ENCODE peak calls at places on chromosome 12, in seven cellular contexts. T is H9, V is mesendoderm, Z is neuronal stem cell, Q is mesenchymal stem cell, S is H1, P is trophoblast cell. K is an unnamed sample.

GRCh38 chr12:197347-197746 is 16.6 kb downstream of the SLC6A12 start:
- DNase-seq in T (no peak), V (no peak), Z (no peak), Q (no peak), S (no peak), P (no peak), K (no peak)

GRCh38 chr12:43277630-43278267 is 274.3 kb downstream of the ADAMTS20 start:
- DNase-seq in T (no peak), V (peak; percentile 42), Z (no peak), Q (peak; percentile 68), S (no peak), P (no peak), K (peak; percentile 84)

GRCh38 chr12:89770391-89770790 is 61.8 kb upstream of the ATP2B1 start:
- DNase-seq in T (no peak), V (peak; percentile 44), Z (no peak), Q (peak; percentile 3), S (no peak), P (peak; percentile 82), K (no peak)

GRCh38 chr12:109532721-109533486 is 40.4 kb downstream of the MMAB start:
- DNase-seq in T (no peak), V (no peak), Z (no peak), Q (no peak), S (no peak), P (no peak), K (no peak)

GRCh38 chr12:94304566-94305061 is 155.1 kb downstream of the CEP83 start:
- DNase-seq in T (peak; percentile 84), V (peak; percentile 97), Z (no peak), Q (peak; percentile 57), S (peak; percentile 79), P (peak; percentile 93), K (peak; percentile 66)

GRCh38 chr12:109197327-109197726 is 80.9 kb downstream of the ACACB start:
- DNase-seq in T (no peak), V (no peak), Z (no peak), Q (no peak), S (no peak), P (no peak), K (no peak)

GRCh38 chr12:101039848-101040531 is 170.0 kb downstream of the SLC5A8 start:
- DNase-seq in T (no peak), V (no peak), Z (no peak), Q (no peak), S (no peak), P (no peak), K (no peak)

GRCh38 chr12:66388512-66388911 is 86.2 kb downstream of the HELB start:
- DNase-seq in T (no peak), V (no peak), Z (no peak), Q (no peak), S (no peak), P (no peak), K (no peak)

GRCh38 chr12:94053676-94054075 is 94.7 kb upstream of the PLXNC1 start:
- DNase-seq in T (no peak), V (no peak), Z (no peak), Q (no peak), S (no peak), P (no peak), K (no peak)

GRCh38 chr12:95699579-95699978 is 91.0 kb downstream of the NTN4 start:
- DNase-seq in T (no peak), V (no peak), Z (no peak), Q (no peak), S (no peak), P (no peak), K (no peak)

GRCh38 chr12:28409892-28410291 is 219.6 kb downstream of the CCDC91 start:
- DNase-seq in T (no peak), V (no peak), Z (no peak), Q (no peak), S (no peak), P (no peak), K (peak; percentile 37)

GRCh38 chr12:132168311-132169031 is 24.2 kb downstream of the NOC4L start:
- DNase-seq in T (no peak), V (no peak), Z (no peak), Q (no peak), S (no peak), P (no peak), K (no peak)

GRCh38 chr12:59429766-59430165 is 166.1 kb upstream of the SLC16A7 start:
- DNase-seq in T (no peak), V (no peak), Z (no peak), Q (peak; percentile 22), S (no peak), P (no peak), K (peak; percentile 65)

GRCh38 chr12:386651-387050 is 2.5 kb downstream of the KDM5A start:
- DNase-seq in T (no peak), V (peak; percentile 44), Z (no peak), Q (peak; percentile 74), S (no peak), P (peak; percentile 16), K (peak; percentile 75)

GRCh38 chr12:25789520-25789919 is 169.0 kb upstream of the RASSF8 start:
- DNase-seq in T (no peak), V (peak; percentile 57), Z (no peak), Q (no peak), S (no peak), P (no peak), K (peak; percentile 31)

GRCh38 chr12:73053903-73054302 is 781.7 kb downstream of the TRHDE start:
- DNase-seq in T (no peak), V (no peak), Z (no peak), Q (no peak), S (no peak), P (no peak), K (no peak)

GRCh38 chr12:116432321-116432750 is 126.8 kb upstream of the MAP1LC3B2 start:
- DNase-seq in T (no peak), V (peak; percentile 52), Z (no peak), Q (peak; percentile 51), S (no peak), P (no peak), K (peak; percentile 50)

GRCh38 chr12:3655331-3655900 is 97.5 kb downstream of the CRACR2A start:
- DNase-seq in T (peak; percentile 80), V (peak; percentile 64), Z (no peak), Q (peak; percentile 13), S (peak; percentile 27), P (no peak), K (no peak)

GRCh38 chr12:45543887-45544286 is 185.6 kb upstream of the ARID2 start:
- DNase-seq in T (peak; percentile 64), V (peak; percentile 78), Z (peak; percentile 52), Q (peak; percentile 84), S (peak; percentile 23), P (peak; percentile 30), K (peak; percentile 87)

GRCh38 chr12:101536069-101536674 is 58.6 kb upstream of the MYBPC1 start:
- DNase-seq in T (no peak), V (no peak), Z (no peak), Q (no peak), S (no peak), P (no peak), K (no peak)

GRCh38 chr12:27549801-27550652 is 26.0 kb downstream of the PPFIBP1 start:
- DNase-seq in T (peak; percentile 50), V (peak; percentile 86), Z (no peak), Q (peak; percentile 97), S (no peak), P (peak; percentile 88), K (peak; percentile 97)

GRCh38 chr12:6292606-6293005 is 17.9 kb upstream of the PLEKHG6 start:
- DNase-seq in T (no peak), V (peak; percentile 3), Z (no peak), Q (peak; percentile 79), S (no peak), P (peak; percentile 22), K (peak; percentile 82)

GRCh38 chr12:12097821-12098688 is 27.3 kb downstream of the BCL2L14 start:
- DNase-seq in T (no peak), V (no peak), Z (no peak), Q (no peak), S (no peak), P (no peak), K (no peak)
- H3K23ac ChIP-seq in T (no peak overlapping the region), V (no peak overlapping the region), Z (no peak overlapping the region), Q (no peak overlapping the region), S (no peak overlapping the region), P (no peak overlapping the region), K (peak overlapping the region; percentile 1)

GRCh38 chr12:123097521-123098084 is 53.3 kb downstream of the PITPNM2 start:
- DNase-seq in T (no peak), V (no peak), Z (no peak), Q (peak; percentile 86), S (no peak), P (no peak), K (no peak)
- H3K23ac ChIP-seq in T (no peak overlapping the region), V (no peak overlapping the region), Z (peak overlapping the region; percentile 23), Q (no peak overlapping the region), S (no peak overlapping the region), P (no peak overlapping the region), K (no peak overlapping the region)

GRCh38 chr12:56805282-56805855 is 42.2 kb downstream of the HSD17B6 start:
- DNase-seq in T (no peak), V (no peak), Z (no peak), Q (no peak), S (no peak), P (no peak), K (no peak)
- H3K23ac ChIP-seq in T (no peak overlapping the region), V (no peak overlapping the region), Z (no peak overlapping the region), Q (no peak overlapping the region), S (no peak overlapping the region), P (no peak overlapping the region), K (no peak overlapping the region)

GRCh38 chr12:68636268-68636667 is 25.6 kb downstream of the RAP1B start:
- DNase-seq in T (no peak), V (no peak), Z (no peak), Q (peak; percentile 88), S (no peak), P (peak; percentile 82), K (peak; percentile 80)

GRCh38 chr12:68632486-68632885 is 21.8 kb downstream of the RAP1B start:
- DNase-seq in T (no peak), V (no peak), Z (no peak), Q (no peak), S (no peak), P (no peak), K (no peak)

GRCh38 chr12:68631177-68631576 is 20.5 kb downstream of the RAP1B start:
- DNase-seq in T (no peak), V (no peak), Z (no peak), Q (no peak), S (no peak), P (no peak), K (peak; percentile 22)

GRCh38 chr12:68630598-68630997 is 19.9 kb downstream of the RAP1B start:
- DNase-seq in T (no peak), V (no peak), Z (no peak), Q (no peak), S (no peak), P (no peak), K (no peak)

DNA sequence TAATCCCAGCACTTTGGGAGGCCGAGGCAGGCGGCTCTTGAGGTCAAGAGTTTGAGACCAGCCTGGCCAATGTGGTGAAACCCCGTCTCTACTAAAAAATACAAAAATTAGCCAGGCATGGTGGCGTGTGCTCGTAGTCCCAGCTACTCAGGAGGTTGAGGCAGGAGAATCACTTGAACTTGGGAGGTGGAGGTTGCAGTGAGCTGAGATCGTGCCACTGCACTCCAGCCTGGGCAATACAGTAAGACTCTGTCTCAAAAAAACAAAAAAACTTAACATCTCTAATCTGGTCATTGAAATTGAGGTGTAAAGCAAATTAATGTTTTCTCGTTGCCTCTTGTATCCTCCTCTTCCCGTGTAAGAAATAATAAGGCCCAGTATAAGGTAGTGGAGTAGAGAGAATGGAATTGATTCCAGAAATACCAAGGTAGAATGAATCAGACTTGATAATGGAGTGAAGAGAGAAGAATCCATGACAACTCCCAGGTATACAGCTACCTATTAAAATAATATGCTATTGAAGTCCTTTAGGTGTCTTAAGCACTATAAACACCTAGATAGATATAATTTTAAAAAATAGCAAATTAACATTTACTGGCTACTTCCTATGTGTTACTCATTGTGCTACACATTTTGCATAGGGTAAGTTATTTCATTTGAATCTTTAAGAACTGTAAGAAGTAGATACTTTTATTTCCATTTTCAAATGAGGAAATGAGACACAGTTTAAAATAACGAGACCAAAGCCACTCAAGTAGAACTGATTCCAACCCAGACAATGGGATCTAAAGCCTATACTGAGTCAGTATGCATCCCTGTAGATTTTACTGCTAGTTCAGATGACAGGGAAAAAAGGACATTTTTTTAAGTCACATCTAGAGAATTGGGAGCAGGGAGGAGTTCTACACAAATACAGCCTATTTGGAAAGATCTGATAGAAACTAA is 23.2 kb downstream of the RAP1B start:
- DNase-seq in T (no peak), V (no peak), Z (no peak), Q (no peak), S (no peak), P (no peak), K (no peak)
- H3K23ac ChIP-seq in T (no peak overlapping the region), V (no peak overlapping the region), Z (no peak overlapping the region), Q (no peak overlapping the region), S (no peak overlapping the region), P (no peak overlapping the region), K (peak overlapping the region; percentile 72)